ENCODE peak calls at places on chromosomes 11 and 22, in four cellular contexts. E, A, N and M are unnamed samples.

GRCh38 chr11:119340335-119341221 is at the start of gene C1QTNF5:
- DNase-seq in E (no peak), A (no peak), N (peak; percentile 70), M (no peak)

GRCh38 chr11:59102259-59102765 is 4.7 kb upstream of the FAM111B start:
- DNase-seq in A (peak; percentile 74), N (peak; percentile 84), E (peak; percentile 50), M (peak; percentile 39)

GRCh38 chr11:135075740-135076139 is 663.7 kb upstream of the B3GAT1 start:
- DNase-seq in A (no peak), N (peak; percentile 98), E (no peak), M (no peak)

GRCh38 chr11:110761994-110762393 is 49.8 kb upstream of the ARHGAP20 start:
- DNase-seq in E (no peak), A (no peak), N (no peak), M (no peak)

GRCh38 chr11:78078218-78079167 is 1.2 kb downstream of the NDUFC2 start:
- DNase-seq in A (no peak), E (no peak), N (peak; percentile 48), M (no peak)

GRCh38 chr11:1650918-1651262 is 21.3 kb downstream of the KRTAP5-5 start:
- DNase-seq in E (no peak), N (no peak), A (no peak), M (no peak)

GRCh38 chr11:35151241-35151640 is 12.3 kb downstream of the CD44 start:
- DNase-seq in E (no peak), N (no peak), A (no peak), M (no peak)

GRCh38 chr22:40040927-40041326 is 46.2 kb downstream of the FAM83F start:
- DNase-seq in A (no peak), E (no peak), N (no peak), M (no peak)

GRCh38 chr11:69446108-69446507 is 35.4 kb upstream of the LINC01488 start:
- DNase-seq in A (no peak), E (no peak), N (no peak), M (no peak)

GRCh38 chr11:69443138-69443967 is 38.1 kb upstream of the LINC01488 start:
- DNase-seq in E (peak; percentile 93), N (peak; percentile 91), A (peak; percentile 46), M (peak; percentile 95)

GRCh38 chr11:69443968-69444364 is 37.5 kb upstream of the LINC01488 start:
- DNase-seq in E (no peak), N (no peak), A (no peak), M (no peak)

GRCh38 chr11:69445131-69445470 is 36.4 kb upstream of the LINC01488 start:
- DNase-seq in E (no peak), N (no peak), A (no peak), M (no peak)

DNA sequence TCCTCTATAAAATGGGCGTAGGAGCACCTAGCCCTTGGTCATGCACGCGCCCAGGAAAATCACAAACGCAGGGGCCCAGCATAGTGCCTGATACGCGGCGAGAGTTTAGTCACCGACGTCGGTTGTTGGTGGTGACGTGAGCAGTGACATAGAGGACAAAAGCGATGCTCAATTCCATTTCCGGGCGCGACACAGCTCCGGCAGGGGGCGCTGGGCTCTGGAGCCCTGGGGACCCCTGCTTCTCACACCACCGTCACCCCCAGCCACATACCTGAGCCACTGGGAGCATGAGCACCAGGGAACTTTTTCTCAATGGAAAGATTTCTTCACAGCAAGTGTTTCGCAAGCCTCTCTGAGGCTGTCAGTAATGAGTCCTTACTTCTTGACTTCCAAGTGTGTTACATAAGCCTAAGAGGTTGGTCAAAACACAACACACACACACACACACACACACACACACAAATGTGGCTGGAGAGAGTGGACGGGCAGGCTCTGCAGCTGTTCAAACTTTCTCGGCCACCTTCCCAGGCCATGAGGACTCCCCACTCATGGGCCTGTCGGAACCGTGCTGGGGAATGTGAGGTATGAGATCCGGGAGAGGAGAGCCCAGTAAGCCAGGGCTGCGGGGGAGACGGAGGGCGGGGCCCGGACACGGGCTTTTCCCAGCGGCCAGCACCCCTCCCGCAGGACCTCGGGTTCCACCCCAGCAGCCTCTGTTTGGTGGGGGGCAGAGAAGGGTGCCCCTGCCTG is 36.9 kb upstream of the LINC01488 start:
- DNase-seq in N (peak; percentile 74), E (no peak), A (no peak), M (no peak)
- TF ChIP-seq POLR2A in N (no peak), E (no peak), A (no peak), M (no peak)

DNA sequence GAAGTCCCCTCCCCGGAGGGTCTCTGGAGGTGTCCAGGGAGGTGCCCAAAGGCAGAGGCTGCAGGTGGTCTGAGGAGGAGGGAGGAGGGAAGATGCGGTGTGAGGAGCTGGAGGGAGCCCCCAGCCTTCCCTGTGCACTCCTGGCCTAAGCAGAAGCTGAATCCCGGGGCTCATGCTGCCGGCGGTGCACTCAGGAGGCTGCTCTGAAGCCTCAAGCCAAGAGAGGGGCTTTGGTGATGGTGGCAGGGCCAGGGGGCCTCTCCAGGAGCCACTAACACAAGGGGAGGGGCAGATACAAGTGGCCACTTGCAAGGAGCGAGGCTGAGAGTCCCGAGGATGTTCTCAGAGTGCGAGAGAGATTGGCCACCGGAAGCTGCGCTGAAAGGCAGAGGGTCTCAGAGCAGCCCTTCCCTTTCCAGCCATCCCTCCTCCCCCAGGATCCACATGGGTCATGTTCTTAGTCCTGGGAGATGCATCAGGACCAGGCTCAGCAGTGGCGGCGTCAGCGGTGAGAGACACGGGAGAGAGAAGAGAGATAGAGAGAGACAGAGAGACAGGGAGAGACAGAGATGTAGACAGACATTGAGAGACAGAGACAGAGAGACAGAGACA is 774 bp upstream of the MRGPRG start:
- DNase-seq in N (peak; percentile 48), E (no peak), A (no peak), M (peak; percentile 12)
- TF ChIP-seq TAF1 in N (no peak), E (no peak), A (no peak), M (no peak)

GRCh38 chr11:6219359-6219758 is 14.0 kb downstream of the C11orf42 start:
- DNase-seq in A (no peak), E (no peak), N (no peak), M (no peak)
- TF ChIP-seq POLR2AphosphoS5 in A (no peak), E (no peak), N (no peak), M (no peak)

GRCh38 chr11:118251858-118252652 is at the start of gene MPZL3:
- DNase-seq in E (peak; percentile 54), N (peak; percentile 87), A (peak; percentile 85), M (peak; percentile 53)
- TF ChIP-seq POLR2A in E (peak; percentile 73), N (peak; percentile 69), A (peak; percentile 80), M (peak; percentile 65)

DNA sequence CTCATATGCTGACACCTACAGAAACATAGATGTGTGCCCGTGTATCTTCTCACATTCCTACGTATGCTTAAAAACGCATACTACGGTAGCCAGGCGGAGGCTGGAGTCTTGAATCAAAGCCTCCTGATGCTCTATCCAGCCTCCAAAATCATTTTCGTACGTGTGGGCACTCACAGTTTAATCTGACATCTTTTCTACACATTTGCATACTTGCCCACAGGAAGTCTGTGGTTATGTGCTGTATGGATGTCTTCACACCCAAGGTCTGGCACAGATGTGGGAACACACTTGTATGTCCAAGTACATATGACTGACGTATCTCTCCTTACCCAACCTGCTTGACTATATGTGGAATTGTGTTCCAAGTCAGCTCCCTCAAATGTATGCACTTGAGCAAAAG is 561.8 kb upstream of the CADM1 start:
- DNase-seq in E (no peak), A (peak; percentile 48), N (no peak), M (no peak)
- TF ChIP-seq TAF1 in E (no peak), A (no peak), N (no peak), M (no peak)

DNA sequence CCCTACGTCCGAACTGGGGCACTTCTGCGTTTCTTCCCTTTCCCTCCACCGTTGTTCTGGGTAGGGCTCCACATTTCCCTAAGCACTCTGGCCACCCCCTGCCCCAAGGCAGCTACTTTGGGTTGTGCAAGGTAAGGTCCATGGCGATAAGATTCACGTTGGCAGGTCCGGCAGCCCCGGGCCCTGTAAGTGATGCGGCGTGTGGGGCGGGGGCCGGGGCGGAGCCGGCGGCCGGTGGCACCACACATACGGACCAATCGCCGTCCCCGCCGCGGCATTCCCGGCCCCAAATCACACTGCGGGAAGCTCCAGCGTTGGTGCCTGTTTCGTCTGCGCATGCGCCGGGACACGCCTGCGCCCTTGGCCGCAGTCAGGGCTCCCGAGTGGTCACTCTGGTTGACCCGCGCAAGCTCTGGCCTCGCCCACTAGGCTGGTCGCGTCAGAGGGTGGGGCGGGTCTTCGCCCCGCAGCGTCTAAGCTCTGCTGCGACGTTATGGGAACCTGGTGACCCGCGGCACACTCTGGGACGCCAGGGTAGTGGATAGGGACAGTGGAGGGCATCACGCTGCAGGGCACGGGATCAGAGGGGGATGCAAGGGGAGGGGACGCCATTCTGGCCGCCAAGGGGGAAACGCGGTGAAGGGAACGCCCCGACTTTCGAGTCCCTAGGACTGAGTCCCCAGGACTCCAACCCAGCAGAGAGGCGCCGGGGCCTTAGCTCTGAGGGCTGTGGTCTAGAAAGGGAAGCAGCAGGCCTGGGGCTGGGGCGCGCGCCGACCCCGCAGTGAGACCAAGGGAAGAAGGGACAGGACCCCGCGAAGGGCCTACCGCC is 1.6 kb downstream of the FADS1 start:
- DNase-seq in E (peak; percentile 68), N (peak; percentile 96), A (peak; percentile 87), M (peak; percentile 75)
- TF ChIP-seq POLR2AphosphoS5 in E (peak; percentile 21), N (peak; percentile 89), A (no peak), M (no peak)

DNA sequence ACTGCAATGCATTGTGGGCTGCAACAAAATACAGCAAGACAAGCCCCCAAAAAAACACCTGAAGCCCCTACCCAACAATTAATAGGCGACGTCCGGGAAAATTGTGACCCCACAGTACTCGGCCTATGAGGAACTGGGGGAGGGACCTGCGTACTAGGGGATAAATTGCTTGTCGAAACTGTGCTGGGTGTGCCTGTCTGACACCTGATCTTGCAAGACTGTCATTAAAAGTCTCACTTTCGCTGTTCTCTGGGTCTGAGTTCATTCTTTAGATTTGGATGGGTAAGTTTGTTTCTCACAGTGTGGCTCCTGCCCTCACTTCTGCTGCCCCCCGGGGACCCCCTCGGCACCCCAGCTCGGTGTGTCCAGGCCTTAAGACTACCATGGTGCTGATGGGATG is 15.2 kb downstream of the TANGO2 start:
- DNase-seq in E (no peak), A (no peak), N (no peak), M (no peak)
- TF ChIP-seq POLR2A in E (no peak), A (no peak), N (no peak), M (no peak)

GRCh38 chr11:102453286-102453797 is 777 bp upstream of the TMEM123 start:
- DNase-seq in E (no peak), N (no peak), A (no peak), M (no peak)

GRCh38 chr11:102451693-102452460 is 688 bp downstream of the TMEM123 start:
- DNase-seq in E (peak; percentile 50), N (peak; percentile 72), A (no peak), M (peak; percentile 55)

GRCh38 chr11:102453921-102454320 is 1.4 kb upstream of the TMEM123 start:
- DNase-seq in N (no peak), A (no peak), E (no peak), M (no peak)

GRCh38 chr11:102451041-102451692 is 1.4 kb downstream of the TMEM123 start:
- DNase-seq in N (no peak), E (no peak), A (no peak), M (no peak)

DNA sequence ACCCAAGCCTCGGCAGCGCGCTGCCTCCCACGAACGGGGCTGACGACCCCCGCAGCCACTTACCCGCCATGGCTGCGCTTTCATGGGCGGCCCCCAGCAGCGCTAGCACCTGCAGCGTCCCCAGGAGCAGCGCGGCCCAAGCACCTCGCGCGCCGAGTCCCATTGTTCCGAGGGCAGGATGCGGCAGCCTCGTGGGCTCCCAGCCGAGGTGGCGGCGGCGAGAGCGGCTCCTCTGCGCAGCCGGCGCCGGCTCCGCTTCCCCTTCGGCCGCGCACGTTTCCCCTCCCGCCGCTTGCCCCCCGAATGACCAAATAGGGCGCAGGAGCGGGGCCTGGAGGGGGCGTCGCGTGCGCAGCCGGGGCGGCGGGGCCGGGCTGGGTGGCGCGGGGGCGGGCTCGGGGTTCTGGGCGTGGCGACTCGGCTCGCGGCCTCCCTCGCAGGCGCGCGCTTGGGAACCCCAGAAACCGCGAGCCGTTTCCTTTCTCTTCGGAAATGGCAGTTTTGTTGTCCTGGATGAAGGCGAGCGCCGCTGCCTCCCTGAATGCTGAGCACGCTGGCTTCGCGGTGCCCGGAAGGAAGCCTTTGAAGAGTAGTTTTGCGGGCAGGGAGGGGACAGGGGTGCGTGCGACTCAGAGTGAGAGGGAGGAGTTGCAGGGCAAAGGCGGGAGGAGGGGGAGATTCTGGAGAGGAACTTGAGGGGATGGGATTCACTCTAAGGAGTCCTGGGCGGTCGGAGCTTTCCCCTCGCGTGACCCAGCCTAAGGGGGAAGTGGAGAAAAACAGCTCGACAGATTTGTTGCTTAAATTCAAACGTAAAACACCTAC is at the start of gene TMEM123:
- DNase-seq in E (peak; percentile 64), A (no peak), N (peak; percentile 87), M (peak; percentile 66)
- TF ChIP-seq TAF1 in E (no peak), A (peak; percentile 22), N (peak; percentile 49), M (no peak)